ENCODE peak calls at places on chromosomes 5 and 9, in six cellular contexts. A, X, R, D, B and E are unnamed samples.

GRCh38 chr9:70539526-70539925 is 125.1 kb upstream of the KLF9 start:
- DNase-seq in A (no peak), X (no peak), R (no peak), D (no peak), B (no peak), E (no peak)

GRCh38 chr5:54873696-54874095 is 111.7 kb downstream of the ESM1 start:
- DNase-seq in A (no peak), X (no peak), R (peak), D (no peak), B (no peak), E (no peak)

GRCh38 chr5:74560245-74560644 is 80.3 kb downstream of the ENC1 start:
- DNase-seq in A (no peak), X (no peak), R (no peak), D (no peak), B (no peak), E (no peak)

GRCh38 chr9:72753261-72753893 is 199.5 kb downstream of the ALDH1A1 start:
- DNase-seq in A (no peak), X (no peak), R (peak), D (peak), B (no peak), E (no peak)

GRCh38 chr5:84382363-84383295 is 2.1 kb downstream of the EDIL3 start:
- DNase-seq in A (no peak), X (peak), R (peak), D (no peak), B (no peak), E (no peak)

GRCh38 chr5:160310910-160311295 is 1.5 kb downstream of the CCNJL start:
- DNase-seq in A (no peak), X (peak), R (no peak), D (no peak), B (no peak), E (no peak)

GRCh38 chr5:113017891-113018635 is 41.5 kb downstream of the DCP2 start:
- DNase-seq in A (no peak), X (no peak), R (no peak), D (peak), B (no peak), E (no peak)

GRCh38 chr5:57319633-57320032 is 145.8 kb downstream of the GPBP1 start:
- DNase-seq in A (no peak), X (no peak), R (no peak), D (no peak), B (no peak), E (no peak)

GRCh38 chr5:57164124-57164523 is 9.7 kb upstream of the GPBP1 start:
- DNase-seq in A (no peak), X (no peak), R (no peak), D (no peak), B (no peak), E (no peak)

GRCh38 chr5:96324708-96325107 is 108.3 kb downstream of the PCSK1 start:
- DNase-seq in A (no peak), X (no peak), R (peak), D (peak), B (no peak), E (no peak)

GRCh38 chr5:154985126-154985525 is 28.4 kb upstream of the KIF4B start:
- DNase-seq in A (no peak), X (no peak), R (no peak), D (no peak), B (no peak), E (no peak)

GRCh38 chr5:86374611-86375010 is 243.1 kb upstream of the COX7C start:
- DNase-seq in A (no peak), X (no peak), R (no peak), D (no peak), B (no peak), E (no peak)

GRCh38 chr5:4584982-4585381 is 555.1 kb upstream of the ADAMTS16 start:
- DNase-seq in A (no peak), X (no peak), R (peak), D (peak), B (no peak), E (no peak)

GRCh38 chr5:171420429-171421231 is 1.2 kb downstream of the FGF18 start:
- DNase-seq in A (no peak), X (peak), R (peak), D (peak), B (peak), E (peak)

GRCh38 chr9:81878530-81878929 is 49.7 kb upstream of the SPATA31D4 start:
- DNase-seq in A (no peak), X (no peak), R (no peak), D (no peak), B (no peak), E (no peak)

GRCh38 chr5:135456238-135457099 is 4.3 kb upstream of the TIFAB start:
- DNase-seq in A (no peak), X (no peak), R (peak), D (peak), B (peak), E (peak)

GRCh38 chr9:129281506-129282145 is 103.6 kb upstream of the IER5L start:
- DNase-seq in A (no peak), X (no peak), R (no peak), D (no peak), B (no peak), E (no peak)

GRCh38 chr9:5578018-5578697 is 50.7 kb upstream of the RIC1 start:
- DNase-seq in A (no peak), X (no peak), R (peak), D (no peak), B (no peak), E (no peak)

GRCh38 chr5:43007246-43007910 is 32.7 kb downstream of the ANXA2R start:
- DNase-seq in A (peak), X (peak), R (peak), D (peak), B (peak), E (no peak)

GRCh38 chr5:159184858-159185381 is 24.4 kb downstream of the RNF145 start:
- DNase-seq in A (no peak), X (no peak), R (peak), D (peak), B (peak), E (peak)

GRCh38 chr5:155222393-155222792 is 208.8 kb downstream of the KIF4B start:
- DNase-seq in A (no peak), X (no peak), R (no peak), D (no peak), B (no peak), E (no peak)

GRCh38 chr5:83219495-83219894 is 142.1 kb downstream of the XRCC4 start:
- DNase-seq in A (no peak), X (no peak), R (no peak), D (no peak), B (no peak), E (no peak)

GRCh38 chr5:41334758-41335157 is 121.4 kb upstream of the C6 start:
- DNase-seq in A (no peak), X (peak), R (peak), D (no peak), B (no peak), E (no peak)

GRCh38 chr5:31768784-31769183 is 129.9 kb downstream of the PDZD2 start:
- DNase-seq in A (no peak), X (peak), R (no peak), D (no peak), B (no peak), E (no peak)